ENCODE peak calls at places on chromosomes 11 and 22, in four cellular contexts. One of them, this sample, is unnamed.

GRCh38 chr11:98657711-98658110 is 363.0 kb upstream of the CNTN5 start:
- DNase-seq in mucosa of gallbladder: no peak
- DNase-seq in NCI-H2029: no peak
- DNase-seq in hepatic stellate cell: no peak
- DNase-seq in this sample: no peak

GRCh38 chr11:65695459-65696241 is 16.4 kb upstream of the KAT5 start:
- DNase-seq in mucosa of gallbladder: peak
- DNase-seq in NCI-H2029: peak
- DNase-seq in hepatic stellate cell: no peak
- DNase-seq in this sample: no peak

GRCh38 chr11:95835351-95835750 is 45.1 kb downstream of the CEP57 start:
- DNase-seq in mucosa of gallbladder: no peak
- DNase-seq in NCI-H2029: no peak
- DNase-seq in hepatic stellate cell: no peak
- DNase-seq in this sample: no peak

GRCh38 chr11:7573193-7573557 is 59.4 kb downstream of the PPFIBP2 start:
- DNase-seq in mucosa of gallbladder: no peak
- DNase-seq in NCI-H2029: no peak
- DNase-seq in hepatic stellate cell: no peak
- DNase-seq in this sample: no peak

GRCh38 chr22:44918166-44918924 is 91.5 kb downstream of the PHF21B start:
- DNase-seq in mucosa of gallbladder: no peak
- DNase-seq in NCI-H2029: no peak
- DNase-seq in hepatic stellate cell: no peak
- DNase-seq in this sample: no peak

GRCh38 chr11:88167853-88168252 is 7.4 kb downstream of the RAB38 start:
- DNase-seq in mucosa of gallbladder: no peak
- DNase-seq in NCI-H2029: no peak
- DNase-seq in hepatic stellate cell: no peak
- DNase-seq in this sample: no peak

GRCh38 chr22:29426476-29426875 is 11.9 kb upstream of the RFPL1 start:
- DNase-seq in mucosa of gallbladder: no peak
- DNase-seq in NCI-H2029: no peak
- DNase-seq in hepatic stellate cell: no peak
- DNase-seq in this sample: no peak

GRCh38 chr11:62147545-62147944 is 23.7 kb downstream of the INCENP start:
- DNase-seq in mucosa of gallbladder: no peak
- DNase-seq in NCI-H2029: no peak
- DNase-seq in hepatic stellate cell: no peak
- DNase-seq in this sample: no peak

GRCh38 chr11:32312865-32313403 is 122.4 kb downstream of the WT1 start:
- DNase-seq in mucosa of gallbladder: no peak
- DNase-seq in NCI-H2029: no peak
- DNase-seq in hepatic stellate cell: peak
- DNase-seq in this sample: peak

This sample was measured in H54.